ENCODE peak calls at places on chromosomes 6 and 20, in six cellular contexts. I, S, N, R, P and Z are unnamed samples.

GRCh38 chr20:1688886-1689538 is 31.4 kb upstream of the SIRPG start:
- DNase-seq in I (no peak), S (no peak), N (no peak), R (no peak), P (no peak), Z (no peak)

GRCh38 chr6:44036196-44036595 is 91.1 kb downstream of the MRPL14 start:
- DNase-seq in I (no peak), S (no peak), N (no peak), R (no peak), P (no peak), Z (peak)

GRCh38 chr20:61482901-61483300 is 230.8 kb downstream of the CDH4 start:
- DNase-seq in I (no peak), S (no peak), N (no peak), R (no peak), P (no peak), Z (no peak)

GRCh38 chr6:19319005-19319404 is 518.2 kb upstream of the ID4 start:
- DNase-seq in I (no peak), S (no peak), N (no peak), R (no peak), P (no peak), Z (no peak)

GRCh38 chr20:23449400-23449799 is 3.3 kb downstream of the CST11 start:
- DNase-seq in I (no peak), S (no peak), N (no peak), R (no peak), P (no peak), Z (no peak)

GRCh38 chr6:17583811-17584210 is 16.3 kb upstream of the FAM8A1 start:
- DNase-seq in I (no peak), S (no peak), N (peak), R (no peak), P (no peak), Z (no peak)

GRCh38 chr6:15389759-15390723 is 144.2 kb downstream of the JARID2 start:
- DNase-seq in I (peak), S (no peak), N (peak), R (peak), P (peak), Z (no peak)

GRCh38 chr6:154615483-154616025 is 105.1 kb upstream of the CNKSR3 start:
- DNase-seq in I (no peak), S (peak), N (peak), R (no peak), P (no peak), Z (peak)

GRCh38 chr6:158787395-158787794 is 31.8 kb downstream of the EZR start:
- DNase-seq in I (no peak), S (no peak), N (no peak), R (no peak), P (no peak), Z (no peak)

GRCh38 chr20:34211591-34211990 is 29.6 kb upstream of the ASIP start:
- DNase-seq in I (no peak), S (no peak), N (no peak), R (no peak), P (no peak), Z (no peak)

GRCh38 chr20:57266251-57267157 is at the start of gene BMP7:
- DNase-seq in I (no peak), S (no peak), N (no peak), R (no peak), P (no peak), Z (peak)

GRCh38 chr6:114739656-114740055 is 396.8 kb upstream of the HS3ST5 start:
- DNase-seq in I (no peak), S (no peak), N (no peak), R (no peak), P (no peak), Z (no peak)

GRCh38 chr6:24492475-24492874 is 2.3 kb upstream of the ALDH5A1 start:
- DNase-seq in I (no peak), S (no peak), N (no peak), R (no peak), P (no peak), Z (peak)

GRCh38 chr6:33417127-33417902 is 592 bp downstream of the CUTA start:
- DNase-seq in I (peak), S (peak), N (peak), R (peak), P (no peak), Z (no peak)

GRCh38 chr6:89371849-89372505 is 19.5 kb upstream of the UBE2J1 start:
- DNase-seq in I (peak), S (peak), N (peak), R (peak), P (peak), Z (peak)

GRCh38 chr20:22890605-22891300 is 144.4 kb upstream of the SSTR4 start:
- DNase-seq in I (no peak), S (no peak), N (no peak), R (no peak), P (no peak), Z (no peak)

GRCh38 chr6:1390805-1391511 is 1.6 kb downstream of the FOXF2 start:
- DNase-seq in I (no peak), S (no peak), N (no peak), R (no peak), P (no peak), Z (no peak)

GRCh38 chr20:24273251-24273650 is 196.2 kb upstream of the SYNDIG1 start:
- DNase-seq in I (no peak), S (no peak), N (no peak), R (no peak), P (no peak), Z (no peak)

GRCh38 chr6:37594895-37595294 is 95.2 kb upstream of the CCDC167 start:
- DNase-seq in I (no peak), S (no peak), N (no peak), R (no peak), P (no peak), Z (no peak)

GRCh38 chr20:35093245-35093884 is 758 bp upstream of the TRPC4AP start:
- DNase-seq in I (no peak), S (no peak), N (peak), R (no peak), P (no peak), Z (no peak)

GRCh38 chr6:15365273-15365687 is 119.4 kb downstream of the JARID2 start:
- DNase-seq in I (peak), S (peak), N (peak), R (peak), P (no peak), Z (peak)

GRCh38 chr6:106170030-106170791 is 84.1 kb downstream of the PRDM1 start:
- DNase-seq in I (no peak), S (no peak), N (no peak), R (no peak), P (no peak), Z (no peak)

GRCh38 chr6:156174026-156174880 is 602.9 kb upstream of the ARID1B start:
- DNase-seq in I (no peak), S (no peak), N (no peak), R (no peak), P (no peak), Z (no peak)

GRCh38 chr6:110513001-110513400 is 36.6 kb upstream of the SLC22A16 start:
- DNase-seq in I (no peak), S (no peak), N (no peak), R (no peak), P (no peak), Z (no peak)

GRCh38 chr20:18981956-18982539 is 168.5 kb downstream of the SCP2D1 start:
- DNase-seq in I (no peak), S (no peak), N (no peak), R (no peak), P (no peak), Z (no peak)

GRCh38 chr6:36378936-36379335 is 8.5 kb downstream of the ETV7 start:
- DNase-seq in I (no peak), S (no peak), N (no peak), R (no peak), P (no peak), Z (no peak)
- H3K27ac ChIP-seq in I (no peak), S (no peak), N (no peak), R (no peak), P (no peak), Z (no peak)

GRCh38 chr6:3820563-3820962 is 28.6 kb upstream of the FAM50B start:
- DNase-seq in I (no peak), S (no peak), N (no peak), R (no peak), P (no peak), Z (no peak)
- H3K27ac ChIP-seq in I (no peak), S (no peak), N (no peak), R (no peak), P (no peak), Z (no peak)

DNA sequence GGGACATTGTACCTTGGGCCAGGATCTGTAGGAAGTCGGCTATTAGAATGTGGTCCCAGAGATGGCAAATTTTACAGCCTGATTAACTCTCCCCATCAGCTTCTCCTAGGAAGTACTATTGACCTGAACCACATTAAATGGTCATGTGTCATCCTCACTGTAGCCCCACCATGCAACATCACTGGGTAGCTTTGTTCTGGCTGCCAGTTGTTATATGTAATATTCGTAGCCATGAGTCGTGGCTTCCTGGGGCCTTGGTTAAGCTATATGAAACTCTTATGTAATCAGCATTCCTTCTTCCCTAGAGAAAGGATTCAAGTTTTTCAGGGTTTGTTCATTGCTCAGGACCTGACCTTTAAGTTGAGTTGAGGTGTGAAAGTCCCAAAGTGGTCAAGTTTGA is 125.7 kb downstream of the ANKS1A start:
- DNase-seq in I (no peak), S (no peak), N (no peak), R (no peak), P (no peak), Z (no peak)
- H3K27ac ChIP-seq in I (no peak), S (no peak), N (no peak), R (no peak), P (no peak), Z (peak)

DNA sequence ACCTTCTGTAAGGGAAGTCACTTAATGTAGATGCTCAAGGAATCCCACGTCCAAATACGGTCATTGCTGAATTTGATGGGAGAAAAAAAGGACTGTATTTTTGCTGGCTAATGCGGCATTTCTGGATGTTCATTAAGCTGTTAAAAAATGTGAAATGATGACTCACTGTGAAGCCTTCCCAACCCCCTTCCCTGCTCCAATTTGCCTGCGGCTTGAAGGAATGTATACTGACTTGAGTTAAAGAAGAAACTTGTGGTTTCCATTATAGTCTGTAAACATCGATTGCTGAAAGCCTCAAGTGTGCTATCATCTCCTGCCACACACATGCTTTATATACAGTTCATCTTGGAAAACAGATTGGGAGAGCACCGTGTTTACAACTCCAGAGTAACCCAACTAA is 249.1 kb upstream of the JAG1 start:
- DNase-seq in I (no peak), S (no peak), N (peak), R (no peak), P (no peak), Z (no peak)
- H3K27ac ChIP-seq in I (no peak), S (no peak), N (peak), R (no peak), P (no peak), Z (no peak)

DNA sequence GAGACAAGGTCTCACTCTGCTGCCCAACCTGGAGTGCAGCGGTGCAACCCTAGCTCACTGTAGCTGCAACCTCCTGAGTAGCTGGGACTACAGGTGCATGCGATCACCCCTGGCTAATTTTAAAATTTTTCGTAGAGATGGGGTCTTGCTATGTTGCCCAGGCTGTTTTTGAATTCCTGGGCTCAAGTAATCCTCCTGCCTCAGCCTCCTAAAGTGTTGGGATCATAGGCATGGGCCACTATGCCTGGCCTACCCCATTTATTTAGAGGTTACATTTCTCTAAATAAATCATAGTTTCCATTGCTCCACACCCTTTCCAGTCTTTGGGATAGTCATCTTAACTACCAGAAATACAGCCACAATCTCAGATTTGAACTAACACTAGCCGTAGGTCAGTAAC is 134.7 kb upstream of the CITED2 start:
- DNase-seq in I (no peak), S (no peak), N (no peak), R (no peak), P (no peak), Z (no peak)
- H3K27ac ChIP-seq in I (no peak), S (no peak), N (no peak), R (no peak), P (no peak), Z (peak)

DNA sequence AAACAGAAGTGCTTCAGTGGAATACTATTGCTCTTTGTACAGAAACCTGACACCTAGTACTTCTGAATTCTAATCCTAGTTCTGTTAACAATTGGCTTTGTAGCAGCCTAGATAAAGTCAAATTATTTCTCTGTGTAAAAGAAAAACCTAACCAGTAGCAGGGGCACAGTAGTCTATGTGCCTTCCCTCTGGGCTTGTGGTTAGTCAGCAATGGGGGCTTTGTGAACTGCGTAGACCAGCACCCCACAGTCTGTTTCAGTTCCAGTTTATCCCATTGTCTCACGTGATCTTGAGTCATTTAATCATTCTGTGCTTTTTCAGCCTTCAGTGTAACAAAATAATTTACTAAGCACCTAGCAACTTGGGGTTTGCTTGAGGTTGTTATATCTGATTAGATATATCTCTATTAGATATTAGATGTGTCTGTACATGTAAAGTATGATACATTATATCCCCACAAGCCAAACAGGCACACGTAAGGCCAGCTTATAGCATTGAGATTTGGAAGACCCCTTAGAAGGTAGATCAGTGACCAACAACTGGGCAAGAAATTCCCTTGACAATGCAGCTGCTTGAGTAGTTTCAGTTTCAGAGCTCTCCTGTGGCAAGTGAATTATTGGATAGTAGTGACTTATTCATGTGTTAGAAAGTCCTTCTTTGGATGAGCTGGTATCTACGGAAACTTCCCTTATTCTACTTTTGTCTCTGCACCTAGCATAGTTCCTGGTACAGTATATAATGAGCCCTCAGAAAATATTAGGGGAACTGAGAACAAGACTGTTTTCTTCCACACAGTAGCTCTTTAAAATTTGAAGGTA is 27.9 kb upstream of the CCR6 start:
- DNase-seq in I (no peak), S (no peak), N (no peak), R (no peak), P (peak), Z (no peak)
- H3K27ac ChIP-seq in I (no peak), S (no peak), N (no peak), R (no peak), P (peak), Z (no peak)